ENCODE peak calls at places on chromosomes 13 and 19, in four cellular contexts. B is NCI-H2029, D is BJ, I is NCI-H1092. J is an unnamed sample.

GRCh38 chr13:43861863-43862262 is 17.7 kb downstream of the CCDC122 start:
- DNase-seq in B (no peak), D (no peak), I (no peak), J (no peak)

GRCh38 chr19:53101518-53101917 is 1.7 kb downstream of the ZNF160 start:
- DNase-seq in B (no peak), D (no peak), I (no peak), J (no peak)

GRCh38 chr13:36986462-36987240 is 12.5 kb downstream of the ALG5 start:
- DNase-seq in B (no peak), D (no peak), I (no peak), J (no peak)

GRCh38 chr13:23695711-23696512 is 125.7 kb downstream of the TNFRSF19 start:
- DNase-seq in B (peak; percentile 36), D (no peak), I (no peak), J (no peak)

GRCh38 chr13:79692846-79693245 is 211.9 kb downstream of the NDFIP2 start:
- DNase-seq in B (no peak), D (no peak), I (no peak), J (no peak)

GRCh38 chr13:52053460-52053859 is 29.0 kb downstream of the UTP14C start:
- DNase-seq in B (no peak), D (no peak), I (no peak), J (no peak)

GRCh38 chr13:30881931-30882899 is 23.9 kb upstream of the MEDAG start:
- DNase-seq in B (no peak), D (no peak), I (no peak), J (no peak)

GRCh38 chr13:46983881-46984280 is 87.0 kb upstream of the HTR2A start:
- DNase-seq in B (no peak), D (no peak), I (no peak), J (no peak)

GRCh38 chr13:84362777-84363176 is 480.5 kb upstream of the SLITRK1 start:
- DNase-seq in B (no peak), D (no peak), I (no peak), J (no peak)

GRCh38 chr19:17647071-17648020 is 40.8 kb downstream of the UNC13A start:
- DNase-seq in B (no peak), D (no peak), I (no peak), J (no peak)

GRCh38 chr13:48405865-48406264 is 7.0 kb downstream of the LPAR6 start:
- DNase-seq in B (no peak), D (no peak), I (no peak), J (no peak)

GRCh38 chr19:41999071-41999877 is 5.2 kb upstream of the ATP1A3 start:
- DNase-seq in B (no peak), D (no peak), I (no peak), J (no peak)

GRCh38 chr13:98476538-98476966 is 100.4 kb downstream of the STK24 start:
- DNase-seq in B (no peak), D (peak; percentile 71), I (no peak), J (peak; percentile 68)

GRCh38 chr19:57302020-57302465 is 18.2 kb upstream of the ZNF543 start:
- DNase-seq in B (no peak), D (peak; percentile 63), I (no peak), J (no peak)

GRCh38 chr13:91045351-91046034 is 302.0 kb upstream of the MIR17HG start:
- DNase-seq in B (no peak), D (no peak), I (no peak), J (no peak)

GRCh38 chr19:35357867-35358573 is at the start of gene FFAR3:
- DNase-seq in B (no peak), D (no peak), I (no peak), J (peak; percentile 19)

GRCh38 chr13:57716295-57716694 is 84.8 kb downstream of the PCDH17 start:
- DNase-seq in B (no peak), D (no peak), I (no peak), J (no peak)

GRCh38 chr19:49390978-49391304 is 2.9 kb downstream of the KASH5 start:
- DNase-seq in B (no peak), D (no peak), I (no peak), J (no peak)

GRCh38 chr13:46288570-46289259 is 77.0 kb downstream of the LRRC63 start:
- DNase-seq in B (peak; percentile 1), D (no peak), I (peak; percentile 31), J (no peak)

GRCh38 chr19:33390120-33390907 is 16.8 kb downstream of the CEBPG start:
- DNase-seq in B (no peak), D (no peak), I (no peak), J (no peak)